ENCODE peak calls at places on chromosomes 5 and 9, in six cellular contexts. One of them, this sample, is unnamed.

GRCh38 chr9:130137870-130138653 is 34.1 kb upstream of the NCS1 start:
- DNase-seq in GM23248: peak; percentile 97
- DNase-seq in neuronal stem cell: peak; percentile 29
- DNase-seq in SK-N-SH: no peak
- DNase-seq in IMR-90: peak; percentile 98
- DNase-seq in right lobe of liver: no peak
- DNase-seq in this sample: peak; percentile 73

GRCh38 chr5:142109356-142110045 is 922 bp downstream of the NDFIP1 start:
- DNase-seq in GM23248: peak; percentile 62
- DNase-seq in neuronal stem cell: peak; percentile 9
- DNase-seq in SK-N-SH: no peak
- DNase-seq in IMR-90: peak; percentile 15
- DNase-seq in right lobe of liver: no peak
- DNase-seq in this sample: no peak

GRCh38 chr5:104793031-104793430 is 1230.4 kb upstream of the NUDT12 start:
- DNase-seq in GM23248: no peak
- DNase-seq in neuronal stem cell: no peak
- DNase-seq in SK-N-SH: no peak
- DNase-seq in IMR-90: no peak
- DNase-seq in right lobe of liver: no peak
- DNase-seq in this sample: no peak

GRCh38 chr5:78506296-78507049 is 142.1 kb downstream of the LHFPL2 start:
- DNase-seq in GM23248: peak; percentile 70
- DNase-seq in neuronal stem cell: no peak
- DNase-seq in SK-N-SH: peak; percentile 69
- DNase-seq in IMR-90: peak; percentile 39
- DNase-seq in right lobe of liver: no peak
- DNase-seq in this sample: no peak

GRCh38 chr5:71705416-71705815 is 13.7 kb upstream of the CARTPT start:
- DNase-seq in GM23248: no peak
- DNase-seq in neuronal stem cell: no peak
- DNase-seq in SK-N-SH: no peak
- DNase-seq in IMR-90: no peak
- DNase-seq in right lobe of liver: no peak
- DNase-seq in this sample: no peak

GRCh38 chr9:73149371-73150067 is 2.1 kb upstream of the ANXA1 start:
- DNase-seq in GM23248: peak; percentile 98
- DNase-seq in neuronal stem cell: no peak
- DNase-seq in SK-N-SH: no peak
- DNase-seq in IMR-90: peak; percentile 92
- DNase-seq in right lobe of liver: no peak
- DNase-seq in this sample: no peak

GRCh38 chr9:92270511-92270910 is 23.0 kb downstream of the IARS1 start:
- DNase-seq in GM23248: no peak
- DNase-seq in neuronal stem cell: no peak
- DNase-seq in SK-N-SH: no peak
- DNase-seq in IMR-90: no peak
- DNase-seq in right lobe of liver: no peak
- DNase-seq in this sample: no peak

GRCh38 chr9:14846871-14847311 is 63.3 kb downstream of the FREM1 start:
- DNase-seq in GM23248: peak; percentile 66
- DNase-seq in neuronal stem cell: peak; percentile 40
- DNase-seq in SK-N-SH: peak; percentile 75
- DNase-seq in IMR-90: peak; percentile 17
- DNase-seq in right lobe of liver: peak; percentile 35
- DNase-seq in this sample: peak; percentile 77

GRCh38 chr5:123786411-123786810 is 274.4 kb downstream of the CSNK1G3 start:
- DNase-seq in GM23248: no peak
- DNase-seq in neuronal stem cell: no peak
- DNase-seq in SK-N-SH: no peak
- DNase-seq in IMR-90: no peak
- DNase-seq in right lobe of liver: no peak
- DNase-seq in this sample: no peak

GRCh38 chr5:30930736-30931135 is 262.8 kb upstream of the CDH6 start:
- DNase-seq in GM23248: peak; percentile 35
- DNase-seq in neuronal stem cell: no peak
- DNase-seq in SK-N-SH: no peak
- DNase-seq in IMR-90: peak; percentile 79
- DNase-seq in right lobe of liver: no peak
- DNase-seq in this sample: no peak

GRCh38 chr5:32708949-32709348 is 2.2 kb upstream of the NPR3 start:
- DNase-seq in GM23248: no peak
- DNase-seq in neuronal stem cell: peak; percentile 27
- DNase-seq in SK-N-SH: peak; percentile 11
- DNase-seq in IMR-90: no peak
- DNase-seq in right lobe of liver: no peak
- DNase-seq in this sample: peak; percentile 13

GRCh38 chr5:140042551-140043507 is at the start of gene NRG2:
- DNase-seq in GM23248: peak; percentile 71
- DNase-seq in neuronal stem cell: peak; percentile 69
- DNase-seq in SK-N-SH: peak; percentile 94
- DNase-seq in IMR-90: peak; percentile 7
- DNase-seq in right lobe of liver: peak; percentile 53
- DNase-seq in this sample: peak; percentile 43

GRCh38 chr9:122131401-122131921 is 28.1 kb downstream of the NDUFA8 start:
- DNase-seq in GM23248: no peak
- DNase-seq in neuronal stem cell: no peak
- DNase-seq in SK-N-SH: no peak
- DNase-seq in IMR-90: no peak
- DNase-seq in right lobe of liver: no peak
- DNase-seq in this sample: no peak

GRCh38 chr9:17669206-17669605 is 90.3 kb downstream of the SH3GL2 start:
- DNase-seq in GM23248: no peak
- DNase-seq in neuronal stem cell: no peak
- DNase-seq in SK-N-SH: no peak
- DNase-seq in IMR-90: no peak
- DNase-seq in right lobe of liver: no peak
- DNase-seq in this sample: no peak

GRCh38 chr5:139903450-139903804 is 107.8 kb downstream of the PSD2 start:
- DNase-seq in GM23248: no peak
- DNase-seq in neuronal stem cell: no peak
- DNase-seq in SK-N-SH: no peak
- DNase-seq in IMR-90: no peak
- DNase-seq in right lobe of liver: no peak
- DNase-seq in this sample: no peak

GRCh38 chr5:169173372-169173771 is 127.6 kb downstream of the SLIT3 start:
- DNase-seq in GM23248: peak; percentile 46
- DNase-seq in neuronal stem cell: no peak
- DNase-seq in SK-N-SH: no peak
- DNase-seq in IMR-90: no peak
- DNase-seq in right lobe of liver: no peak
- DNase-seq in this sample: no peak

GRCh38 chr9:70407081-70407503 is 7.4 kb downstream of the KLF9 start:
- DNase-seq in GM23248: peak; percentile 84
- DNase-seq in neuronal stem cell: no peak
- DNase-seq in SK-N-SH: no peak
- DNase-seq in IMR-90: peak; percentile 99
- DNase-seq in right lobe of liver: no peak
- DNase-seq in this sample: no peak

GRCh38 chr5:146832985-146833732 is 45.4 kb downstream of the PPP2R2B start:
- DNase-seq in GM23248: no peak
- DNase-seq in neuronal stem cell: no peak
- DNase-seq in SK-N-SH: no peak
- DNase-seq in IMR-90: no peak
- DNase-seq in right lobe of liver: no peak
- DNase-seq in this sample: no peak

GRCh38 chr9:138043411-138044345 is 166.1 kb downstream of the CACNA1B start:
- DNase-seq in GM23248: no peak
- DNase-seq in neuronal stem cell: no peak
- DNase-seq in SK-N-SH: peak; percentile 14
- DNase-seq in IMR-90: no peak
- DNase-seq in right lobe of liver: no peak
- DNase-seq in this sample: no peak

GRCh38 chr9:138045541-138046490 is 168.2 kb downstream of the CACNA1B start:
- DNase-seq in GM23248: no peak
- DNase-seq in neuronal stem cell: no peak
- DNase-seq in SK-N-SH: peak; percentile 33
- DNase-seq in IMR-90: no peak
- DNase-seq in right lobe of liver: no peak
- DNase-seq in this sample: no peak

GRCh38 chr9:138046641-138047301 is 169.2 kb downstream of the CACNA1B start:
- DNase-seq in GM23248: no peak
- DNase-seq in neuronal stem cell: no peak
- DNase-seq in SK-N-SH: peak; percentile 13
- DNase-seq in IMR-90: no peak
- DNase-seq in right lobe of liver: no peak
- DNase-seq in this sample: no peak

GRCh38 chr9:138043061-138043410 is 165.5 kb downstream of the CACNA1B start:
- DNase-seq in GM23248: no peak
- DNase-seq in neuronal stem cell: no peak
- DNase-seq in SK-N-SH: no peak
- DNase-seq in IMR-90: no peak
- DNase-seq in right lobe of liver: no peak
- DNase-seq in this sample: no peak

DNA sequence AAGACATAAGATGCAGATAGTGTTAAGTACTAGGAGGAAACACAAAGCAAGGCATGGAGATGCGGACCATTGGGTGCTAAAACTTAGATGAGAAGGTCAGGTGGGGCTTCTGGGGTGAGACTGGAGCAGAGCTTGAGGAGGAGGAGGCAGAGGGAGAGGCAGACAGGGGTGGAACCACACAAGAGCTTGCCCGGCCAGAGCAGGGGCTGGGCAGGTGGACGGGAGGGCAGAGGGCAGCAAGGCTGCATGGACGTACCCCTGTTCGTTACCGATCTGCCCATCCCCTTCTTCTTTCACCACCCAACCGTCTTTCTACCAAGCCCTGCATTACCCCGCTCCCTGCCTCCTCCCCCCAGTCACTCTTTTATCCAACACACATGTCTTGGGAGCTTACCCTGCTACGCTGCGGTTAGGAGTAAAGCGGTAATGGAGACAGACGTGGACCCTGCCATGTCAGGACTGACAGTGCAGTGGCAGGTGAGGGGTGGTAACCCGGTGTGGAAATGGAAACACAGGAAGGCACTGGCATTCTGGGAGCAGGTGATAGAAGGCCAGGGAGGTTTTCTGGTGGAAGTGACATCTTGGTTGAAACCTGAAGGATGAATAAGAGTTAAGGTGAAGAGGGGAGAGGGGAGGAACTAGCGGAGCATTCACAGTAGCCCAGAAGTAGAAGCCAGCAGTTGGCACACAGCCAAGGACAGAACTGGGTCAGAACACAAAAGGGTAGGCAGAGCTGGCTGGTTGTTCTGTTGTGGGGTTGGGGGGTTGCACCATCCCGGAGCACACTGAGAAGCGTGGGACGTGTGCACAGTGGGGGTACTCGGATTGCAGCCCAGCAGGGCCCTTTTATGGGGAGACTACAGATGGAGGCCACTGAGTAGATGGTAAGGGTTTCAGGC is 167.2 kb downstream of the CACNA1B start:
- DNase-seq in GM23248: no peak
- DNase-seq in neuronal stem cell: no peak
- DNase-seq in SK-N-SH: peak; percentile 31
- DNase-seq in IMR-90: no peak
- DNase-seq in right lobe of liver: no peak
- DNase-seq in this sample: no peak
- H3K9me3 ChIP-seq in GM23248: no peaks in the 10 kb centered on the region
- H3K9me3 ChIP-seq in neuronal stem cell: peaks cover 2% of the 10 kb centered on the region
- H3K9me3 ChIP-seq in SK-N-SH: no peaks in the 10 kb centered on the region
- H3K9me3 ChIP-seq in IMR-90: peaks cover 65% of the 10 kb centered on the region
- H3K9me3 ChIP-seq in right lobe of liver: no peaks in the 10 kb centered on the region
- H3K9me3 ChIP-seq in this sample: no peaks in the 10 kb centered on the region

GRCh38 chr9:123220127-123220526 is 48.3 kb downstream of the STRBP start:
- DNase-seq in GM23248: no peak
- DNase-seq in neuronal stem cell: no peak
- DNase-seq in SK-N-SH: no peak
- DNase-seq in IMR-90: no peak
- DNase-seq in right lobe of liver: no peak
- DNase-seq in this sample: no peak

GRCh38 chr9:123225374-123225813 is 43.0 kb downstream of the STRBP start:
- DNase-seq in GM23248: peak; percentile 78
- DNase-seq in neuronal stem cell: peak; percentile 4
- DNase-seq in SK-N-SH: peak; percentile 20
- DNase-seq in IMR-90: peak; percentile 90
- DNase-seq in right lobe of liver: no peak
- DNase-seq in this sample: no peak

DNA sequence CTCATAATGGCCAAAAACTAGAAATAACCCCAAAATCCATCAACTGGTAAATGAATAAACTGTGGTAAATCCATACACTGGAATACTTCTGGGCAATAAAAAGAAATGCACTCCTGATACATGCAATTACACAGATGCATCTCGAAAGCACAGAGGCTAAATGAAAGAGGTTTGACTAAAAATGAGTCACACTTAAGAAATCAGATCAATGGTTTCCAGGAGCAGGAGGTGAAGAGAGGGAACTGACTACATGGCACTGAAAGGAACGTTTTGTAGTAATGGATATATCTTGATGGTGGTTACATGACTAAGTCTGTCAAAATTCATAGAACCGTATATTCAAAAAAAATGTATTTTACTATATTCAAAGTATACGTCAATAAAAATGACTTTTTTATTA is 42.4 kb downstream of the STRBP start:
- DNase-seq in GM23248: peak; percentile 29
- DNase-seq in neuronal stem cell: no peak
- DNase-seq in SK-N-SH: no peak
- DNase-seq in IMR-90: peak; percentile 58
- DNase-seq in right lobe of liver: no peak
- DNase-seq in this sample: no peak
- H3K36me3 ChIP-seq in GM23248: no peaks in the 10 kb centered on the region
- H3K36me3 ChIP-seq in neuronal stem cell: no peaks in the 10 kb centered on the region
- H3K36me3 ChIP-seq in SK-N-SH: no peaks in the 10 kb centered on the region
- H3K36me3 ChIP-seq in IMR-90: no peaks in the 10 kb centered on the region
- H3K36me3 ChIP-seq in right lobe of liver: no peaks in the 10 kb centered on the region
- H3K36me3 ChIP-seq in this sample: no peaks in the 10 kb centered on the region

DNA sequence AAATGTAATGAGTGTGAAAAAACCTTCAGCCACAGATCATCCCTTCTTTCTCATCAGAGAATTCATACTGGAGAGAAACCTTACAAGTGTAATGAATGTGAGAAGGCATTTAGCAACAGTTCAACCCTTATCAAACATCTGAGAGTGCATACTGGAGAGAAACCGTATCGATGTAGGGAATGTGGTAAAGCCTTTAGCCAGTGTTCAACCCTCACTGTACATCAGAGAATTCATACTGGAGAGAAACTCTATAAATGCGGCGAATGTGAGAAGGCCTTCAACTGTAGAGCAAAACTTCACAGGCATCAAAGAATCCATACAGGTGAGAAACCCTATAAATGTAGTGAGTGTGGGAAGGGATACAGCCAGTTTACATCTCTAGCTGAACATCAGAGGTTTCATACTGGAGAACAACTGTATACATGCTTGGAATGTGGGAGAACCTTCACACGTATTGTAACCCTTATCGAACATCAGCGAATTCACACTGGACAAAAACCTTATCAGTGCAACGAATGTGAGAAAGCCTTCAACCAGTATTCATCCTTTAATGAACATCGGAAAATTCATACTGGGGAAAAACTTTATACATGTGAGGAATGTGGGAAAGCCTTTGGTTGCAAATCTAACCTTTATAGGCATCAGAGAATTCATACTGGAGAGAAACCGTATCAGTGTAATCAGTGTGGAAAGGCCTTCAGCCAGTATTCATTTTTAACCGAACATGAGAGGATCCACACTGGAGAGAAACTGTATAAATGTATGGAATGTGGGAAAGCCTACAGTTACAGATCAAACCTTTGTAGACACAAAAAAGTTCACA is 19.2 kb downstream of the ZNF354C start:
- DNase-seq in GM23248: peak; percentile 6
- DNase-seq in neuronal stem cell: no peak
- DNase-seq in SK-N-SH: no peak
- DNase-seq in IMR-90: no peak
- DNase-seq in right lobe of liver: no peak
- DNase-seq in this sample: no peak
- H3K9me3 ChIP-seq in GM23248: peaks cover 39% of the 10 kb centered on the region
- H3K9me3 ChIP-seq in neuronal stem cell: peaks cover 50% of the 10 kb centered on the region
- H3K9me3 ChIP-seq in SK-N-SH: peaks cover 31% of the 10 kb centered on the region
- H3K9me3 ChIP-seq in IMR-90: peaks cover 72% of the 10 kb centered on the region
- H3K9me3 ChIP-seq in right lobe of liver: peaks cover 47% of the 10 kb centered on the region
- H3K9me3 ChIP-seq in this sample: peaks cover 19% of the 10 kb centered on the region

GRCh38 chr5:170268884-170269283 is 28.7 kb downstream of the LCP2 start:
- DNase-seq in GM23248: no peak
- DNase-seq in neuronal stem cell: no peak
- DNase-seq in SK-N-SH: no peak
- DNase-seq in IMR-90: no peak
- DNase-seq in right lobe of liver: no peak
- DNase-seq in this sample: peak; percentile 41
- H3K36me3 ChIP-seq in GM23248: no peaks in the 10 kb centered on the region
- H3K36me3 ChIP-seq in neuronal stem cell: no peaks in the 10 kb centered on the region
- H3K36me3 ChIP-seq in SK-N-SH: no peaks in the 10 kb centered on the region
- H3K36me3 ChIP-seq in IMR-90: no peaks in the 10 kb centered on the region
- H3K36me3 ChIP-seq in right lobe of liver: no peaks in the 10 kb centered on the region
- H3K36me3 ChIP-seq in this sample: peaks cover 86% of the 10 kb centered on the region